ENCODE peak calls at places on chromosomes 5 and 9, in five cellular contexts. S is mammary epithelial cell, N is psoas muscle, K is AG04450, M is heart left ventricle. B is an unnamed sample. For H3K27me3, the result is how much of the 10 kb centered on the place peaks cover.

GRCh38 chr5:50866415-50866814 is 200.0 kb downstream of the PARP8 start:
- DNase-seq in S (no peak), N (no peak), K (no peak), M (no peak), B (no peak)

GRCh38 chr9:114908104-114908621 is 22.2 kb downstream of the TNFSF8 start:
- DNase-seq in S (peak), N (no peak), K (no peak), M (no peak), B (peak)

GRCh38 chr5:16540421-16540820 is 74.8 kb upstream of the ZNF622 start:
- DNase-seq in S (peak), N (no peak), K (no peak), M (no peak), B (peak)

GRCh38 chr5:36396640-36397039 is 94.9 kb upstream of the RANBP3L start:
- DNase-seq in S (no peak), N (no peak), K (no peak), M (no peak), B (no peak)

GRCh38 chr9:33489070-33489469 is 15.3 kb upstream of the NOL6 start:
- DNase-seq in S (no peak), N (no peak), K (no peak), M (no peak), B (no peak)

GRCh38 chr5:119336846-119337564 is 18.8 kb upstream of the TNFAIP8 start:
- DNase-seq in S (no peak), N (no peak), K (no peak), M (no peak), B (no peak)

GRCh38 chr5:93722588-93722987 is 18.8 kb downstream of the POU5F2 start:
- DNase-seq in S (no peak), N (no peak), K (no peak), M (no peak), B (no peak)

GRCh38 chr9:69174645-69175487 is 789 bp downstream of the TJP2 start:
- DNase-seq in S (peak), N (peak), K (peak), M (peak), B (peak)

GRCh38 chr5:58469895-58470294 is 10.0 kb upstream of the PLK2 start:
- DNase-seq in S (no peak), N (no peak), K (no peak), M (no peak), B (no peak)

GRCh38 chr5:16889972-16890519 is 46.0 kb downstream of the MYO10 start:
- DNase-seq in S (no peak), N (no peak), K (peak), M (no peak), B (no peak)

GRCh38 chr9:117092582-117092981 is 322.3 kb downstream of the ASTN2 start:
- DNase-seq in S (no peak), N (no peak), K (no peak), M (no peak), B (peak)

GRCh38 chr5:1108008-1108864 is 3.6 kb downstream of the SLC12A7 start:
- DNase-seq in S (no peak), N (no peak), K (no peak), M (no peak), B (no peak)

GRCh38 chr5:41856644-41857491 is 13.4 kb downstream of the OXCT1 start:
- DNase-seq in S (peak), N (no peak), K (peak), M (no peak), B (no peak)

GRCh38 chr9:110276827-110277226 is 20.5 kb upstream of the TXN start:
- DNase-seq in S (no peak), N (no peak), K (no peak), M (no peak), B (no peak)

GRCh38 chr9:88319936-88320747 is 68.1 kb upstream of the SPIN1 start:
- DNase-seq in S (no peak), N (no peak), K (no peak), M (no peak), B (no peak)

GRCh38 chr5:20555034-20555433 is 567.0 kb upstream of the CDH18 start:
- DNase-seq in S (no peak), N (no peak), K (no peak), M (no peak), B (no peak)

GRCh38 chr5:38329132-38329715 is 70.9 kb downstream of the EGFLAM start:
- DNase-seq in S (peak), N (no peak), K (no peak), M (no peak), B (peak)

GRCh38 chr5:32115985-32116384 is 58.1 kb downstream of the GOLPH3 start:
- DNase-seq in S (no peak), N (no peak), K (no peak), M (no peak), B (no peak)

GRCh38 chr5:10172242-10172641 is 77.4 kb downstream of the ATPSCKMT start:
- DNase-seq in S (no peak), N (no peak), K (no peak), M (no peak), B (no peak)

GRCh38 chr5:32828492-32828891 is 117.4 kb downstream of the NPR3 start:
- DNase-seq in S (peak), N (no peak), K (no peak), M (no peak), B (no peak)

GRCh38 chr5:115402822-115403577 is 106.5 kb upstream of the CCDC112 start:
- DNase-seq in S (no peak), N (no peak), K (no peak), M (no peak), B (no peak)

GRCh38 chr9:1722404-1722803 is 292.7 kb upstream of the SMARCA2 start:
- DNase-seq in S (peak), N (no peak), K (no peak), M (no peak), B (no peak)

GRCh38 chr9:17528859-17529258 is 50.0 kb upstream of the SH3GL2 start:
- DNase-seq in S (no peak), N (no peak), K (no peak), M (no peak), B (no peak)

GRCh38 chr5:171432581-171433351 is 13.3 kb downstream of the FGF18 start:
- DNase-seq in S (no peak), N (no peak), K (no peak), M (no peak), B (no peak)

GRCh38 chr9:107213561-107214028 is 69.5 kb upstream of the RAD23B start:
- DNase-seq in S (peak), N (no peak), K (peak), M (no peak), B (peak)

GRCh38 chr5:16815432-16815831 is 120.7 kb downstream of the MYO10 start:
- DNase-seq in S (no peak), N (no peak), K (no peak), M (no peak), B (no peak)

GRCh38 chr9:114153761-114154596 is 1.4 kb upstream of the COL27A1 start:
- DNase-seq in S (peak), N (no peak), K (no peak), M (no peak), B (no peak)

GRCh38 chr5:81971086-81971693 is 633 bp upstream of the ATG10 start:
- DNase-seq in S (no peak), N (no peak), K (no peak), M (no peak), B (no peak)

GRCh38 chr9:26012797-26013594 is 334.8 kb upstream of the TUSC1 start:
- DNase-seq in S (no peak), N (no peak), K (no peak), M (no peak), B (no peak)

GRCh38 chr5:158054388-158055092 is 195.6 kb upstream of the CLINT1 start:
- DNase-seq in S (no peak), N (no peak), K (no peak), M (no peak), B (no peak)

GRCh38 chr9:135136481-135136880 is 49.0 kb downstream of the OLFM1 start:
- DNase-seq in S (no peak), N (no peak), K (no peak), M (no peak), B (no peak)

GRCh38 chr9:89138463-89139390 is 39.9 kb downstream of the SHC3 start:
- DNase-seq in S (peak), N (no peak), K (no peak), M (no peak), B (no peak)

GRCh38 chr9:124149992-124150391 is 107.8 kb upstream of the NEK6 start:
- DNase-seq in S (no peak), N (no peak), K (no peak), M (no peak), B (no peak)

GRCh38 chr9:104286187-104286586 is 192.1 kb downstream of the SMC2 start:
- DNase-seq in S (no peak), N (no peak), K (no peak), M (no peak), B (no peak)

GRCh38 chr9:93216072-93216364 is 32.1 kb downstream of the WNK2 start:
- DNase-seq in S (no peak), N (no peak), K (no peak), M (no peak), B (no peak)

DNA sequence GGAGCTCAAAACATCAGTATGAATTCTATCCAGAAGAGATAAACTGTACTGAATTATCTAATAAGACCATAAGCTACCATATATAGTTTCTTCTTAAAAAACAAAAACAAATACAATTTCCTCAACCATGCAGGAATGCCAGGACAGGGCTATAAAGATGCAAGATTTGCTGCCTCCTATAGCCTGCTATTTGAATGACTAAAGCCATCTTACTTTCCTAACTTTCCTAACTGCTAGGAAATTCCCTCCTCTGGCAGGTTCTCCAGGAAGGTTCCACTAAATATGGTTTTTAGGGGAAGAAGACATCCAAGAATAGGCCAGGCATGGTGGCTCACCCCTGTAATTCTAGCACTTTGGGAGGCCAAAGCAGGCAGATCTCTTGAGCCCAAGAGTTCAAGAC is 15.1 kb downstream of the KIF27 start:
- DNase-seq in S (no peak), N (no peak), K (no peak), M (no peak), B (no peak)
- TF ChIP-seq CTCF in S (peak), N (no peak), K (no peak), M (no peak), B (no peak)

GRCh38 chr9:94642526-94642925 is 3.2 kb upstream of the FBP1 start:
- DNase-seq in S (no peak), N (no peak), K (no peak), M (no peak), B (no peak)
- H3K27me3 ChIP-seq in S (under half), N (under half), K (under half), M (under half), B (under half)

GRCh38 chr5:136295914-136296313 is 69.4 kb downstream of the TRPC7 start:
- DNase-seq in S (no peak), N (no peak), K (no peak), M (no peak), B (no peak)
- H3K4me3 ChIP-seq in S (no peak), N (no peak), K (no peak), M (no peak), B (no peak)

DNA sequence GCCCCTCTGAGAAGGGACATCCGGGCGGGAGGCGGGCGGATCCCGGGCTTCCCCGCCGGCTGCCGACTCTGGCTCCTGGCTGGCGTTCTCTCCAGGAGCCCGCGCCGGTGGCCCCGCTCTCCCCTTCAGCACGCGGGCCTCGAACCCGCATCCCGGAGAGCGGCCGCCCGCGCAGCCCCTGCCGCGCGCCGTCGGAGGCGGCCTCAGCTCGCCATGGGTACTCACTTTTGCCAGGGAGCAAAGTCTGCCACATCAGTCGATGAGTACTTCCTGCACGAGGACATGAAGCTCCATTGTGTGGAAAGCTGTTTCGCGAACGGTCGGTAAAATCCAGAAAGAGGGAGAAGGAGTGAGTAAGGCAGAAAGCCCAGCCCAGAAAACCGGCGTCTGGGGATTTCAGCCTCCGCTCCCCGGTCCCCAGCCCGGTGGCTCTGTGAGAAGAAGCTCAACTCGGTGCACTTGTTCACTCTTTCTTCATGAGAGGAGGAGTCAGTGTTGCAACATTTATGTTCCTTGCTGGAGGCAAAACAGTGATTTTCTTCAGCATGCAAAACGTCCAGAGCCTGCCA is at the start of gene PRLR:
- DNase-seq in S (peak), N (peak), K (no peak), M (peak), B (no peak)
- TF ChIP-seq CTCF in S (no peak), N (no peak), K (no peak), M (no peak), B (no peak)

GRCh38 chr5:174678107-174678506 is 46.3 kb upstream of the MSX2 start:
- DNase-seq in S (no peak), N (no peak), K (no peak), M (no peak), B (no peak)
- H3K27me3 ChIP-seq in S (under half), N (under half), K (under half), M (under half), B (under half)